ENCODE peak calls at places on chromosomes 6 and 20, in five cellular contexts. H is left lung, S is cortex of kidney, Y is B cell, P is hippocampal formation. X is an unnamed sample.

GRCh38 chr6:30748301-30748769 is 4.0 kb upstream of the IER3 start:
- DNase-seq in H (no peak), S (no peak), Y (no peak), P (no peak), X (no peak)

GRCh38 chr20:45892049-45892816 is 1.1 kb downstream of the CTSA start:
- DNase-seq in H (peak), S (no peak), Y (no peak), P (no peak), X (peak)

GRCh38 chr6:87789198-87789899 is 87.3 kb upstream of the AKIRIN2 start:
- DNase-seq in H (no peak), S (no peak), Y (no peak), P (no peak), X (no peak)

GRCh38 chr6:117477988-117478852 is 4.3 kb upstream of the DCBLD1 start:
- DNase-seq in H (no peak), S (no peak), Y (peak), P (peak), X (no peak)

GRCh38 chr6:153167026-153167891 is 36.2 kb upstream of the RGS17 start:
- DNase-seq in H (no peak), S (no peak), Y (no peak), P (no peak), X (no peak)

GRCh38 chr6:39791311-39791710 is 865 bp upstream of the DAAM2 start:
- DNase-seq in H (no peak), S (no peak), Y (no peak), P (peak), X (no peak)

GRCh38 chr20:34581341-34582189 is 23.0 kb downstream of the MAP1LC3A start:
- DNase-seq in H (no peak), S (no peak), Y (no peak), P (peak), X (no peak)

GRCh38 chr6:54095740-54096139 is 15.5 kb upstream of the MLIP start:
- DNase-seq in H (no peak), S (no peak), Y (no peak), P (no peak), X (no peak)

GRCh38 chr6:42402184-42402583 is 49.5 kb downstream of the TRERF1 start:
- DNase-seq in H (no peak), S (no peak), Y (no peak), P (no peak), X (no peak)

GRCh38 chr6:153059757-153060156 is 57.2 kb upstream of the MTRF1L start:
- DNase-seq in H (no peak), S (no peak), Y (no peak), P (no peak), X (no peak)

GRCh38 chr20:48165401-48165685 is 380.1 kb upstream of the SULF2 start:
- DNase-seq in H (no peak), S (no peak), Y (no peak), P (no peak), X (no peak)

GRCh38 chr20:38873050-38873581 is 53.1 kb upstream of the FAM83D start:
- DNase-seq in H (no peak), S (no peak), Y (peak), P (no peak), X (no peak)

GRCh38 chr20:18412202-18412901 is 54.5 kb downstream of the DZANK1 start:
- DNase-seq in H (no peak), S (no peak), Y (peak), P (no peak), X (peak)

GRCh38 chr20:63540417-63541186 is 3.4 kb upstream of the PTK6 start:
- DNase-seq in H (no peak), S (no peak), Y (no peak), P (no peak), X (no peak)